ENCODE peak calls at places on chromosomes 4 and X, in six cellular contexts. One of them, this sample, is unnamed.

GRCh38 chr4:10584042-10584441 is 100.5 kb downstream of the CLNK start:
- DNase-seq in lung: no peak
- DNase-seq in bronchial epithelial cell: peak; percentile 70
- DNase-seq in NCI-H510A: no peak
- DNase-seq in tibial nerve: peak; percentile 14
- DNase-seq in fibroblast of the conjunctiva: peak; percentile 48
- DNase-seq in this sample: no peak

GRCh38 chr4:152594981-152595916 is 59.4 kb upstream of the FBXW7 start:
- DNase-seq in lung: no peak
- DNase-seq in fibroblast of the conjunctiva: no peak
- DNase-seq in bronchial epithelial cell: peak; percentile 58
- DNase-seq in NCI-H510A: peak; percentile 48
- DNase-seq in tibial nerve: no peak
- DNase-seq in this sample: no peak

GRCh38 chr4:107519057-107519456 is 201.0 kb downstream of the PAPSS1 start:
- DNase-seq in bronchial epithelial cell: peak; percentile 44
- DNase-seq in tibial nerve: peak; percentile 22
- DNase-seq in fibroblast of the conjunctiva: peak; percentile 24
- DNase-seq in lung: no peak
- DNase-seq in NCI-H510A: no peak
- DNase-seq in this sample: peak; percentile 9

GRCh38 chr4:147160908-147161513 is 215.3 kb upstream of the TTC29 start:
- DNase-seq in lung: no peak
- DNase-seq in tibial nerve: peak; percentile 23
- DNase-seq in bronchial epithelial cell: peak; percentile 64
- DNase-seq in NCI-H510A: peak; percentile 12
- DNase-seq in fibroblast of the conjunctiva: peak; percentile 61
- DNase-seq in this sample: no peak

GRCh38 chrX:149453911-149454820 is 50.9 kb downstream of the IDS start:
- DNase-seq in NCI-H510A: no peak
- DNase-seq in tibial nerve: no peak
- DNase-seq in lung: no peak
- DNase-seq in fibroblast of the conjunctiva: no peak
- DNase-seq in bronchial epithelial cell: peak; percentile 4
- DNase-seq in this sample: no peak

GRCh38 chr4:123106741-123107140 is 184.3 kb upstream of the NUDT6 start:
- DNase-seq in tibial nerve: no peak
- DNase-seq in NCI-H510A: no peak
- DNase-seq in bronchial epithelial cell: no peak
- DNase-seq in lung: no peak
- DNase-seq in fibroblast of the conjunctiva: no peak
- DNase-seq in this sample: no peak

GRCh38 chr4:154854362-154854761 is 73.3 kb downstream of the RBM46 start:
- DNase-seq in lung: no peak
- DNase-seq in fibroblast of the conjunctiva: peak; percentile 4
- DNase-seq in bronchial epithelial cell: peak; percentile 39
- DNase-seq in NCI-H510A: no peak
- DNase-seq in tibial nerve: no peak
- DNase-seq in this sample: no peak

GRCh38 chr4:88037936-88038335 is 30.5 kb downstream of the PKD2 start:
- DNase-seq in NCI-H510A: no peak
- DNase-seq in tibial nerve: no peak
- DNase-seq in bronchial epithelial cell: no peak
- DNase-seq in fibroblast of the conjunctiva: no peak
- DNase-seq in lung: no peak
- DNase-seq in this sample: no peak

GRCh38 chrX:68307767-68308166 is 125.5 kb downstream of the OPHN1 start:
- DNase-seq in lung: no peak
- DNase-seq in tibial nerve: peak; percentile 13
- DNase-seq in bronchial epithelial cell: peak; percentile 92
- DNase-seq in fibroblast of the conjunctiva: peak; percentile 48
- DNase-seq in NCI-H510A: no peak
- DNase-seq in this sample: peak; percentile 12

GRCh38 chr4:13529130-13529919 is 15.0 kb downstream of the NKX3-2 start:
- DNase-seq in bronchial epithelial cell: no peak
- DNase-seq in fibroblast of the conjunctiva: no peak
- DNase-seq in lung: no peak
- DNase-seq in NCI-H510A: no peak
- DNase-seq in tibial nerve: no peak
- DNase-seq in this sample: no peak

GRCh38 chr4:9918475-9918874 is 102.8 kb downstream of the SLC2A9 start:
- DNase-seq in bronchial epithelial cell: no peak
- DNase-seq in NCI-H510A: no peak
- DNase-seq in fibroblast of the conjunctiva: no peak
- DNase-seq in tibial nerve: no peak
- DNase-seq in lung: no peak
- DNase-seq in this sample: no peak

GRCh38 chr4:62210521-62210920 is 1010.4 kb downstream of the ADGRL3 start:
- DNase-seq in bronchial epithelial cell: no peak
- DNase-seq in tibial nerve: no peak
- DNase-seq in lung: no peak
- DNase-seq in fibroblast of the conjunctiva: no peak
- DNase-seq in NCI-H510A: no peak
- DNase-seq in this sample: no peak

GRCh38 chr4:6332042-6332668 is 62.5 kb downstream of the WFS1 start:
- DNase-seq in tibial nerve: no peak
- DNase-seq in lung: no peak
- DNase-seq in NCI-H510A: no peak
- DNase-seq in bronchial epithelial cell: no peak
- DNase-seq in fibroblast of the conjunctiva: no peak
- DNase-seq in this sample: no peak

GRCh38 chr4:188113156-188113555 is 3.8 kb upstream of the TRIML2 start:
- DNase-seq in fibroblast of the conjunctiva: no peak
- DNase-seq in tibial nerve: no peak
- DNase-seq in NCI-H510A: no peak
- DNase-seq in bronchial epithelial cell: peak; percentile 97
- DNase-seq in lung: no peak
- DNase-seq in this sample: no peak

GRCh38 chr4:21447320-21448055 is 501.1 kb downstream of the KCNIP4 start:
- DNase-seq in NCI-H510A: no peak
- DNase-seq in fibroblast of the conjunctiva: no peak
- DNase-seq in bronchial epithelial cell: peak; percentile 91
- DNase-seq in tibial nerve: no peak
- DNase-seq in lung: no peak
- DNase-seq in this sample: no peak

GRCh38 chr4:17033256-17034245 is 135.1 kb upstream of the LDB2 start:
- DNase-seq in fibroblast of the conjunctiva: no peak
- DNase-seq in tibial nerve: no peak
- DNase-seq in bronchial epithelial cell: peak; percentile 14
- DNase-seq in lung: no peak
- DNase-seq in NCI-H510A: no peak
- DNase-seq in this sample: no peak

GRCh38 chr4:38802561-38803355 is 1.8 kb downstream of the TLR1 start:
- DNase-seq in fibroblast of the conjunctiva: no peak
- DNase-seq in lung: no peak
- DNase-seq in NCI-H510A: no peak
- DNase-seq in bronchial epithelial cell: no peak
- DNase-seq in tibial nerve: no peak
- DNase-seq in this sample: no peak

GRCh38 chrX:103233263-103233662 is 18.4 kb downstream of the BEX4 start:
- DNase-seq in NCI-H510A: no peak
- DNase-seq in fibroblast of the conjunctiva: no peak
- DNase-seq in lung: no peak
- DNase-seq in tibial nerve: no peak
- DNase-seq in bronchial epithelial cell: no peak
- DNase-seq in this sample: no peak

GRCh38 chr4:185305979-185306442 is 89.7 kb downstream of the LRP2BP start:
- DNase-seq in tibial nerve: no peak
- DNase-seq in lung: no peak
- DNase-seq in NCI-H510A: no peak
- DNase-seq in bronchial epithelial cell: peak; percentile 98
- DNase-seq in fibroblast of the conjunctiva: peak; percentile 51
- DNase-seq in this sample: no peak

GRCh38 chr4:107210450-107211239 is 174.5 kb upstream of the DKK2 start:
- DNase-seq in NCI-H510A: no peak
- DNase-seq in fibroblast of the conjunctiva: no peak
- DNase-seq in bronchial epithelial cell: peak; percentile 78
- DNase-seq in tibial nerve: no peak
- DNase-seq in lung: no peak
- DNase-seq in this sample: no peak

This sample was measured in smooth muscle cell of the brain vasculature.